ENCODE peak calls at places on chromosomes 13 and 19, in six cellular contexts. One of them, this sample, is unnamed.

GRCh38 chr19:11783767-11784166 is 14.6 kb upstream of the ZNF491 start:
- DNase-seq in MCF 10A: no peak
- DNase-seq in NCI-H774: no peak
- DNase-seq in T-helper 9 cell: no peak
- DNase-seq in GM23338: no peak
- DNase-seq in left ventricle myocardium superior: no peak
- DNase-seq in this sample: no peak

GRCh38 chr13:25632166-25632888 is 260.6 kb downstream of the ATP8A2 start:
- DNase-seq in MCF 10A: peak
- DNase-seq in NCI-H774: no peak
- DNase-seq in T-helper 9 cell: no peak
- DNase-seq in GM23338: peak
- DNase-seq in left ventricle myocardium superior: no peak
- DNase-seq in this sample: no peak

GRCh38 chr19:367963-368623 is 23.5 kb upstream of the MIER2 start:
- DNase-seq in MCF 10A: no peak
- DNase-seq in NCI-H774: no peak
- DNase-seq in T-helper 9 cell: no peak
- DNase-seq in GM23338: no peak
- DNase-seq in left ventricle myocardium superior: no peak
- DNase-seq in this sample: no peak

GRCh38 chr13:26758496-26759155 is 2.0 kb downstream of the GPR12 start:
- DNase-seq in MCF 10A: no peak
- DNase-seq in NCI-H774: no peak
- DNase-seq in T-helper 9 cell: no peak
- DNase-seq in GM23338: no peak
- DNase-seq in left ventricle myocardium superior: no peak
- DNase-seq in this sample: no peak

GRCh38 chr19:57587529-57587928 is 3.6 kb downstream of the ZIK1 start:
- DNase-seq in MCF 10A: peak
- DNase-seq in NCI-H774: no peak
- DNase-seq in T-helper 9 cell: no peak
- DNase-seq in GM23338: no peak
- DNase-seq in left ventricle myocardium superior: no peak
- DNase-seq in this sample: no peak

GRCh38 chr19:15421726-15422260 is 3.0 kb upstream of the AKAP8L start:
- DNase-seq in MCF 10A: no peak
- DNase-seq in NCI-H774: no peak
- DNase-seq in T-helper 9 cell: no peak
- DNase-seq in GM23338: no peak
- DNase-seq in left ventricle myocardium superior: peak
- DNase-seq in this sample: no peak

GRCh38 chr13:24916464-24916863 is 152.5 kb downstream of the RNF17 start:
- DNase-seq in MCF 10A: no peak
- DNase-seq in NCI-H774: no peak
- DNase-seq in T-helper 9 cell: no peak
- DNase-seq in GM23338: no peak
- DNase-seq in left ventricle myocardium superior: no peak
- DNase-seq in this sample: no peak

GRCh38 chr13:59416561-59416960 is 747.2 kb downstream of the DIAPH3 start:
- DNase-seq in MCF 10A: no peak
- DNase-seq in NCI-H774: no peak
- DNase-seq in T-helper 9 cell: no peak
- DNase-seq in GM23338: no peak
- DNase-seq in left ventricle myocardium superior: no peak
- DNase-seq in this sample: no peak

GRCh38 chr19:51372021-51372648 is 319 bp downstream of the NKG7 start:
- DNase-seq in MCF 10A: no peak
- DNase-seq in NCI-H774: no peak
- DNase-seq in T-helper 9 cell: no peak
- DNase-seq in GM23338: no peak
- DNase-seq in left ventricle myocardium superior: no peak
- DNase-seq in this sample: no peak

GRCh38 chr19:44576843-44577565 is 36.4 kb upstream of the IGSF23 start:
- DNase-seq in MCF 10A: peak
- DNase-seq in NCI-H774: peak
- DNase-seq in T-helper 9 cell: no peak
- DNase-seq in GM23338: peak
- DNase-seq in left ventricle myocardium superior: no peak
- DNase-seq in this sample: peak

GRCh38 chr13:34349091-34349722 is 531.3 kb downstream of the RFC3 start:
- DNase-seq in MCF 10A: peak
- DNase-seq in NCI-H774: no peak
- DNase-seq in T-helper 9 cell: no peak
- DNase-seq in GM23338: no peak
- DNase-seq in left ventricle myocardium superior: peak
- DNase-seq in this sample: no peak

GRCh38 chr13:111904701-111905608 is 162.0 kb upstream of the SOX1 start:
- DNase-seq in MCF 10A: no peak
- DNase-seq in NCI-H774: no peak
- DNase-seq in T-helper 9 cell: no peak
- DNase-seq in GM23338: peak
- DNase-seq in left ventricle myocardium superior: no peak
- DNase-seq in this sample: no peak

GRCh38 chr19:18975011-18975410 is 34.0 kb upstream of the HOMER3 start:
- DNase-seq in MCF 10A: no peak
- DNase-seq in NCI-H774: no peak
- DNase-seq in T-helper 9 cell: no peak
- DNase-seq in GM23338: no peak
- DNase-seq in left ventricle myocardium superior: no peak
- DNase-seq in this sample: no peak

GRCh38 chr13:52696566-52696965 is 43.1 kb downstream of the CNMD start:
- DNase-seq in MCF 10A: no peak
- DNase-seq in NCI-H774: no peak
- DNase-seq in T-helper 9 cell: no peak
- DNase-seq in GM23338: no peak
- DNase-seq in left ventricle myocardium superior: no peak
- DNase-seq in this sample: no peak

GRCh38 chr13:91136806-91137205 is 210.7 kb upstream of the MIR17HG start:
- DNase-seq in MCF 10A: no peak
- DNase-seq in NCI-H774: no peak
- DNase-seq in T-helper 9 cell: no peak
- DNase-seq in GM23338: no peak
- DNase-seq in left ventricle myocardium superior: no peak
- DNase-seq in this sample: no peak

This sample was measured in COR-L47.